ENCODE peak calls at places on chromosomes 11 and 22, in seven cellular contexts. One of them, this sample, is unnamed.

GRCh38 chr22:20127869-20128618 is 3.6 kb upstream of the ZDHHC8 start:
- DNase-seq in H1: no peak
- DNase-seq in mesendoderm: no peak
- DNase-seq in mesenchymal stem cell: no peak
- DNase-seq in trophoblast cell: no peak
- DNase-seq in neuronal stem cell: no peak
- DNase-seq in IMR-90: no peak
- DNase-seq in this sample: no peak

GRCh38 chr11:12439615-12440014 is 62.2 kb downstream of the PARVA start:
- DNase-seq in mesenchymal stem cell: no peak
- DNase-seq in neuronal stem cell: no peak
- DNase-seq in trophoblast cell: no peak
- DNase-seq in IMR-90: no peak
- DNase-seq in mesendoderm: peak; percentile 60
- DNase-seq in H1: no peak
- DNase-seq in this sample: peak; percentile 70

GRCh38 chr11:64874308-64874707 is 4.1 kb downstream of the EHD1 start:
- DNase-seq in H1: no peak
- DNase-seq in neuronal stem cell: no peak
- DNase-seq in trophoblast cell: no peak
- DNase-seq in mesenchymal stem cell: peak; percentile 68
- DNase-seq in IMR-90: peak; percentile 47
- DNase-seq in mesendoderm: no peak
- DNase-seq in this sample: no peak

GRCh38 chr22:20786536-20786979 is 12.6 kb downstream of the SERPIND1 start:
- DNase-seq in H1: no peak
- DNase-seq in mesendoderm: no peak
- DNase-seq in mesenchymal stem cell: no peak
- DNase-seq in neuronal stem cell: no peak
- DNase-seq in trophoblast cell: no peak
- DNase-seq in IMR-90: no peak
- DNase-seq in this sample: no peak

GRCh38 chr22:23823331-23823791 is 15.4 kb downstream of the DERL3 start:
- DNase-seq in H1: no peak
- DNase-seq in mesendoderm: no peak
- DNase-seq in trophoblast cell: peak; percentile 93
- DNase-seq in neuronal stem cell: no peak
- DNase-seq in mesenchymal stem cell: no peak
- DNase-seq in IMR-90: no peak
- DNase-seq in this sample: no peak

GRCh38 chr11:64235427-64236161 is 1.2 kb downstream of the VEGFB start:
- DNase-seq in mesendoderm: no peak
- DNase-seq in IMR-90: no peak
- DNase-seq in neuronal stem cell: no peak
- DNase-seq in H1: no peak
- DNase-seq in trophoblast cell: no peak
- DNase-seq in mesenchymal stem cell: no peak
- DNase-seq in this sample: no peak

GRCh38 chr22:24117942-24118341 is 63.3 kb upstream of the SUSD2 start:
- DNase-seq in trophoblast cell: no peak
- DNase-seq in neuronal stem cell: no peak
- DNase-seq in mesendoderm: peak; percentile 57
- DNase-seq in H1: peak; percentile 59
- DNase-seq in mesenchymal stem cell: no peak
- DNase-seq in IMR-90: no peak
- DNase-seq in this sample: peak; percentile 47

GRCh38 chr11:16669799-16670415 is 68.5 kb upstream of the C11orf58 start:
- DNase-seq in mesenchymal stem cell: peak; percentile 28
- DNase-seq in IMR-90: peak; percentile 25
- DNase-seq in neuronal stem cell: no peak
- DNase-seq in mesendoderm: peak; percentile 96
- DNase-seq in H1: no peak
- DNase-seq in trophoblast cell: no peak
- DNase-seq in this sample: peak; percentile 77

GRCh38 chr11:66051371-66051765 is 796 bp upstream of the SF3B2 start:
- DNase-seq in H1: no peak
- DNase-seq in trophoblast cell: no peak
- DNase-seq in neuronal stem cell: no peak
- DNase-seq in mesenchymal stem cell: no peak
- DNase-seq in IMR-90: no peak
- DNase-seq in mesendoderm: no peak
- DNase-seq in this sample: no peak

GRCh38 chr11:93842461-93842860 is 8.0 kb downstream of the VSTM5 start:
- DNase-seq in mesendoderm: no peak
- DNase-seq in neuronal stem cell: no peak
- DNase-seq in H1: no peak
- DNase-seq in IMR-90: peak; percentile 71
- DNase-seq in trophoblast cell: no peak
- DNase-seq in mesenchymal stem cell: no peak
- DNase-seq in this sample: peak; percentile 7

GRCh38 chr22:27317961-27318360 is 483.6 kb downstream of the MN1 start:
- DNase-seq in mesendoderm: no peak
- DNase-seq in mesenchymal stem cell: peak; percentile 72
- DNase-seq in IMR-90: no peak
- DNase-seq in H1: no peak
- DNase-seq in trophoblast cell: no peak
- DNase-seq in neuronal stem cell: no peak
- DNase-seq in this sample: no peak

GRCh38 chr11:26696330-26696729 is 25.5 kb downstream of the SLC5A12 start:
- DNase-seq in mesendoderm: no peak
- DNase-seq in mesenchymal stem cell: no peak
- DNase-seq in H1: no peak
- DNase-seq in neuronal stem cell: no peak
- DNase-seq in trophoblast cell: no peak
- DNase-seq in IMR-90: no peak
- DNase-seq in this sample: no peak

GRCh38 chr22:28670153-28670552 is 9.5 kb downstream of the TTC28 start:
- DNase-seq in mesendoderm: no peak
- DNase-seq in neuronal stem cell: no peak
- DNase-seq in trophoblast cell: no peak
- DNase-seq in mesenchymal stem cell: peak; percentile 59
- DNase-seq in H1: no peak
- DNase-seq in IMR-90: no peak
- DNase-seq in this sample: no peak

GRCh38 chr11:105168457-105168856 is 28.9 kb upstream of the CARD18 start:
- DNase-seq in neuronal stem cell: no peak
- DNase-seq in IMR-90: peak; percentile 33
- DNase-seq in H1: no peak
- DNase-seq in trophoblast cell: no peak
- DNase-seq in mesenchymal stem cell: peak; percentile 20
- DNase-seq in mesendoderm: no peak
- DNase-seq in this sample: no peak

GRCh38 chr11:80958414-80958813 is 1517.6 kb upstream of the TENM4 start:
- DNase-seq in IMR-90: peak; percentile 1
- DNase-seq in trophoblast cell: no peak
- DNase-seq in mesendoderm: no peak
- DNase-seq in mesenchymal stem cell: peak; percentile 53
- DNase-seq in H1: no peak
- DNase-seq in neuronal stem cell: no peak
- DNase-seq in this sample: no peak

GRCh38 chr11:131275580-131275979 is 94.8 kb upstream of the NTM start:
- DNase-seq in H1: no peak
- DNase-seq in neuronal stem cell: peak; percentile 42
- DNase-seq in mesenchymal stem cell: no peak
- DNase-seq in IMR-90: no peak
- DNase-seq in trophoblast cell: no peak
- DNase-seq in mesendoderm: no peak
- DNase-seq in this sample: no peak

GRCh38 chr11:128195057-128195751 is 392.2 kb downstream of the ETS1 start:
- DNase-seq in mesenchymal stem cell: peak; percentile 26
- DNase-seq in H1: no peak
- DNase-seq in mesendoderm: no peak
- DNase-seq in trophoblast cell: no peak
- DNase-seq in neuronal stem cell: no peak
- DNase-seq in IMR-90: no peak
- DNase-seq in this sample: no peak

GRCh38 chr11:104625246-104625645 is 273.0 kb downstream of the CASP12 start:
- DNase-seq in H1: no peak
- DNase-seq in trophoblast cell: no peak
- DNase-seq in mesenchymal stem cell: no peak
- DNase-seq in mesendoderm: no peak
- DNase-seq in neuronal stem cell: no peak
- DNase-seq in IMR-90: peak; percentile 41
- DNase-seq in this sample: no peak

GRCh38 chr22:25197335-25197734 is 2.3 kb upstream of the CRYBB3 start:
- DNase-seq in H1: no peak
- DNase-seq in neuronal stem cell: no peak
- DNase-seq in trophoblast cell: no peak
- DNase-seq in IMR-90: no peak
- DNase-seq in mesendoderm: no peak
- DNase-seq in mesenchymal stem cell: no peak
- DNase-seq in this sample: no peak

GRCh38 chr22:25196326-25196725 is 3.3 kb upstream of the CRYBB3 start:
- DNase-seq in mesenchymal stem cell: no peak
- DNase-seq in neuronal stem cell: no peak
- DNase-seq in trophoblast cell: no peak
- DNase-seq in H1: no peak
- DNase-seq in mesendoderm: no peak
- DNase-seq in IMR-90: no peak
- DNase-seq in this sample: no peak

GRCh38 chr22:25193548-25193947 is 6.1 kb upstream of the CRYBB3 start:
- DNase-seq in mesenchymal stem cell: no peak
- DNase-seq in H1: no peak
- DNase-seq in neuronal stem cell: peak; percentile 38
- DNase-seq in trophoblast cell: no peak
- DNase-seq in IMR-90: no peak
- DNase-seq in mesendoderm: peak; percentile 46
- DNase-seq in this sample: peak; percentile 45

GRCh38 chr22:25192406-25192805 is 7.3 kb upstream of the CRYBB3 start:
- DNase-seq in mesenchymal stem cell: no peak
- DNase-seq in trophoblast cell: no peak
- DNase-seq in H1: no peak
- DNase-seq in IMR-90: no peak
- DNase-seq in mesendoderm: no peak
- DNase-seq in neuronal stem cell: no peak
- DNase-seq in this sample: no peak

GRCh38 chr22:25193130-25193529 is 6.5 kb upstream of the CRYBB3 start:
- DNase-seq in neuronal stem cell: no peak
- DNase-seq in mesenchymal stem cell: no peak
- DNase-seq in H1: no peak
- DNase-seq in mesendoderm: no peak
- DNase-seq in IMR-90: no peak
- DNase-seq in trophoblast cell: no peak
- DNase-seq in this sample: no peak
- H3K18ac ChIP-seq in neuronal stem cell: no peak overlapping the region
- H3K18ac ChIP-seq in mesenchymal stem cell: no peak overlapping the region
- H3K18ac ChIP-seq in H1: no peak overlapping the region
- H3K18ac ChIP-seq in mesendoderm: no peak overlapping the region
- H3K18ac ChIP-seq in IMR-90: no peak overlapping the region
- H3K18ac ChIP-seq in trophoblast cell: no peak overlapping the region
- H3K18ac ChIP-seq in this sample: no peak overlapping the region

DNA sequence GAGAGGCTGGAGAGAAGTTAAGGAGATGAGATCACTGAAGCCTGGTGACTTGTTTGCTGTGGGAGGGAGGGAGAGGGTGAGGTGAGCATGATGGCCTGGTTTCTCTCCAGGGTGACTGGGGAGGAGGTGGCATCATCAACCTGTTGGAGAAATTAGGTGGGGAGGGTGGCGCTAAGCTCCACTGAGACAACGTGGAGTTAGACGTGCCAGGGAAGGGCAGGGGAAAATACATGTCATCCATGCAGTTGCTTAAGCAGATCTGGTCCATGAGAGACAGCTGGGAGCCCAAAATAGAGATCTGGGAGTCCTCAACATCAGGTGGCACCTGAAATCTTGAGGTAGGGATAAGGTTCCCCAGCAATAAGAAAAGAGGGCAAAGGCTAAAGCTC is 9.3 kb upstream of the MAFF start:
- DNase-seq in IMR-90: no peak
- DNase-seq in mesendoderm: no peak
- DNase-seq in trophoblast cell: no peak
- DNase-seq in neuronal stem cell: no peak
- DNase-seq in H1: no peak
- DNase-seq in mesenchymal stem cell: no peak
- DNase-seq in this sample: no peak
- H4K8ac ChIP-seq in IMR-90: no peak overlapping the region
- H4K8ac ChIP-seq in mesendoderm: no peak overlapping the region
- H4K8ac ChIP-seq in trophoblast cell: no peak overlapping the region
- H4K8ac ChIP-seq in neuronal stem cell: no peak overlapping the region
- H4K8ac ChIP-seq in H1: no peak overlapping the region
- H4K8ac ChIP-seq in mesenchymal stem cell: no peak overlapping the region
- H4K8ac ChIP-seq in this sample: no peak overlapping the region

GRCh38 chr22:37802310-37803194 is 5.2 kb upstream of the GCAT start:
- DNase-seq in IMR-90: peak; percentile 39
- DNase-seq in mesendoderm: peak; percentile 75
- DNase-seq in trophoblast cell: no peak
- DNase-seq in neuronal stem cell: peak; percentile 73
- DNase-seq in mesenchymal stem cell: peak; percentile 57
- DNase-seq in H1: peak; percentile 85
- DNase-seq in this sample: peak; percentile 80
- H3K18ac ChIP-seq in IMR-90: peak overlapping the region; percentile 18
- H3K18ac ChIP-seq in mesendoderm: no peak overlapping the region
- H3K18ac ChIP-seq in trophoblast cell: peak overlapping the region; percentile 34
- H3K18ac ChIP-seq in neuronal stem cell: peak overlapping the region; percentile 98
- H3K18ac ChIP-seq in mesenchymal stem cell: peak overlapping the region; percentile 99
- H3K18ac ChIP-seq in H1: peak overlapping the region; percentile 78
- H3K18ac ChIP-seq in this sample: no peak overlapping the region

GRCh38 chr11:119376197-119376847 is 5.2 kb downstream of the USP2 start:
- DNase-seq in IMR-90: peak; percentile 37
- DNase-seq in H1: no peak
- DNase-seq in trophoblast cell: no peak
- DNase-seq in mesendoderm: no peak
- DNase-seq in mesenchymal stem cell: no peak
- DNase-seq in neuronal stem cell: no peak
- DNase-seq in this sample: no peak

GRCh38 chr11:119374632-119375394 is 6.7 kb downstream of the USP2 start:
- DNase-seq in IMR-90: no peak
- DNase-seq in mesenchymal stem cell: no peak
- DNase-seq in trophoblast cell: no peak
- DNase-seq in neuronal stem cell: no peak
- DNase-seq in H1: peak; percentile 43
- DNase-seq in mesendoderm: peak; percentile 48
- DNase-seq in this sample: peak; percentile 26

GRCh38 chr11:119377112-119377901 is 4.2 kb downstream of the USP2 start:
- DNase-seq in mesendoderm: peak; percentile 51
- DNase-seq in mesenchymal stem cell: no peak
- DNase-seq in H1: no peak
- DNase-seq in trophoblast cell: no peak
- DNase-seq in neuronal stem cell: no peak
- DNase-seq in IMR-90: no peak
- DNase-seq in this sample: no peak

GRCh38 chr11:119373917-119374631 is 7.4 kb downstream of the USP2 start:
- DNase-seq in H1: peak; percentile 97
- DNase-seq in IMR-90: peak; percentile 75
- DNase-seq in trophoblast cell: peak; percentile 68
- DNase-seq in mesenchymal stem cell: peak; percentile 78
- DNase-seq in mesendoderm: peak; percentile 91
- DNase-seq in neuronal stem cell: peak; percentile 82
- DNase-seq in this sample: peak; percentile 88

DNA sequence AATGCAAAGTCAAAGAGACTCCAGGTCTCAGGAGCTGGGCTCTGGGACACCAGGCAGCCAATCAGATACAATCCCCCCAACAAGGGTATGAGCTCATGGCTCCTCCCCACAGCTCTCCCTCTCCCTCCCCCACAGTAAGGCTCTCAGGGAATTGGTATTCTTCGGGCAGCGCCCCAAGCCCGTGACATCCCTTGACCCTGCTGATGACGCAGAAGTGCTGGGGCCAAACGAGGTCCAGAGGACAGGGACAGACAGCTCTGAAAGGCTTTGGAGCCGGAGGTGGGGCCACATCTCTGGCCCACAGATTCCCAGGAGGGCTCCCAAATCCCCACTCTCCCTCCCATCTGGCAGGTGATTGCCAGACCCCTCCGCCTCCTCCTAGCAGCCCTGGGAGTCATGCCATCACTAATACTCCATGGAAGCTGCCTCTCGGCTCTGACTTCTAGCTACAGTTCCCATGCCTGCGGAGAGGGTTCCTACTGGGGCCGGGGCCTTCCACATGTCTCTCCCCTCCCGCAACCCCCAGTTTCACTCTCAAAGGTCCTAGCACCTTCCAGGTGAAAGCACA is 5.8 kb downstream of the USP2 start:
- DNase-seq in trophoblast cell: no peak
- DNase-seq in IMR-90: peak; percentile 86
- DNase-seq in neuronal stem cell: no peak
- DNase-seq in H1: peak; percentile 57
- DNase-seq in mesendoderm: peak; percentile 68
- DNase-seq in mesenchymal stem cell: peak; percentile 40
- DNase-seq in this sample: peak; percentile 47
- H4K8ac ChIP-seq in trophoblast cell: no peak overlapping the region
- H4K8ac ChIP-seq in IMR-90: peak overlapping the region; percentile 15
- H4K8ac ChIP-seq in neuronal stem cell: no peak overlapping the region
- H4K8ac ChIP-seq in H1: no peak overlapping the region
- H4K8ac ChIP-seq in mesendoderm: no peak overlapping the region
- H4K8ac ChIP-seq in mesenchymal stem cell: no peak overlapping the region
- H4K8ac ChIP-seq in this sample: no peak overlapping the region

This sample was measured in H9.